ENCODE peak calls at places on chromosomes 1 and 21, in four cellular contexts. One of them, this sample, is unnamed.

GRCh38 chr21:35048706-35049617 is at the start of gene RUNX1:
- DNase-seq in body of pancreas: peak; percentile 17
- DNase-seq in fibroblast of lung: peak; percentile 79
- DNase-seq in Peyer's patch: peak; percentile 78
- DNase-seq in this sample: peak; percentile 63

GRCh38 chr21:35095859-35096291 is 46.8 kb upstream of the RUNX1 start:
- DNase-seq in body of pancreas: no peak
- DNase-seq in fibroblast of lung: peak; percentile 77
- DNase-seq in Peyer's patch: no peak
- DNase-seq in this sample: no peak

GRCh38 chr1:115980998-115981993 is 5.0 kb downstream of the SLC22A15 start:
- DNase-seq in body of pancreas: peak; percentile 37
- DNase-seq in fibroblast of lung: peak; percentile 53
- DNase-seq in Peyer's patch: no peak
- DNase-seq in this sample: peak; percentile 27

GRCh38 chr1:201422436-201423030 is 1.0 kb upstream of the TNNI1 start:
- DNase-seq in body of pancreas: no peak
- DNase-seq in fibroblast of lung: no peak
- DNase-seq in Peyer's patch: no peak
- DNase-seq in this sample: no peak

GRCh38 chr1:30588311-30589073 is 134.9 kb downstream of the MATN1 start:
- DNase-seq in body of pancreas: no peak
- DNase-seq in fibroblast of lung: no peak
- DNase-seq in Peyer's patch: no peak
- DNase-seq in this sample: no peak

GRCh38 chr21:17513214-17514123 is 626 bp downstream of the CXADR start:
- DNase-seq in body of pancreas: peak; percentile 66
- DNase-seq in fibroblast of lung: peak; percentile 29
- DNase-seq in Peyer's patch: no peak
- DNase-seq in this sample: peak; percentile 13

GRCh38 chr21:38269567-38269917 is 12.8 kb downstream of the KCNJ15 start:
- DNase-seq in body of pancreas: no peak
- DNase-seq in fibroblast of lung: no peak
- DNase-seq in Peyer's patch: no peak
- DNase-seq in this sample: no peak

GRCh38 chr1:55381491-55381890 is 166.3 kb upstream of the USP24 start:
- DNase-seq in body of pancreas: no peak
- DNase-seq in fibroblast of lung: no peak
- DNase-seq in Peyer's patch: no peak
- DNase-seq in this sample: no peak

GRCh38 chr1:184156521-184157395 is 105.2 kb downstream of the TSEN15 start:
- DNase-seq in body of pancreas: peak; percentile 18
- DNase-seq in fibroblast of lung: no peak
- DNase-seq in Peyer's patch: no peak
- DNase-seq in this sample: no peak

GRCh38 chr1:150257624-150258274 is at the start of gene CA14:
- DNase-seq in body of pancreas: no peak
- DNase-seq in fibroblast of lung: no peak
- DNase-seq in Peyer's patch: no peak
- DNase-seq in this sample: no peak

GRCh38 chr1:54815086-54815876 is 14.2 kb upstream of the TTC22 start:
- DNase-seq in body of pancreas: no peak
- DNase-seq in fibroblast of lung: no peak
- DNase-seq in Peyer's patch: peak; percentile 13
- DNase-seq in this sample: no peak

GRCh38 chr21:39556176-39556575 is 56.6 kb upstream of the B3GALT5 start:
- DNase-seq in body of pancreas: no peak
- DNase-seq in fibroblast of lung: no peak
- DNase-seq in Peyer's patch: no peak
- DNase-seq in this sample: no peak

GRCh38 chr1:63943393-63943792 is 169.6 kb downstream of the ROR1 start:
- DNase-seq in body of pancreas: no peak
- DNase-seq in fibroblast of lung: no peak
- DNase-seq in Peyer's patch: no peak
- DNase-seq in this sample: no peak

GRCh38 chr1:206631085-206631509 is 4.2 kb upstream of the DYRK3 start:
- DNase-seq in body of pancreas: peak; percentile 76
- DNase-seq in fibroblast of lung: peak; percentile 96
- DNase-seq in Peyer's patch: peak; percentile 40
- DNase-seq in this sample: peak; percentile 11

GRCh38 chr1:93350322-93350721 is 4.6 kb downstream of the DR1 start:
- DNase-seq in body of pancreas: no peak
- DNase-seq in fibroblast of lung: no peak
- DNase-seq in Peyer's patch: no peak
- DNase-seq in this sample: no peak

GRCh38 chr1:179709841-179710329 is 33.2 kb upstream of the FAM163A start:
- DNase-seq in body of pancreas: peak; percentile 24
- DNase-seq in fibroblast of lung: peak; percentile 32
- DNase-seq in Peyer's patch: no peak
- DNase-seq in this sample: no peak

GRCh38 chr1:63874278-63874880 is 100.6 kb downstream of the ROR1 start:
- DNase-seq in body of pancreas: no peak
- DNase-seq in fibroblast of lung: no peak
- DNase-seq in Peyer's patch: no peak
- DNase-seq in this sample: no peak

GRCh38 chr1:77889671-77890070 is 1.2 kb downstream of the NEXN start:
- DNase-seq in body of pancreas: peak; percentile 56
- DNase-seq in fibroblast of lung: peak; percentile 83
- DNase-seq in Peyer's patch: no peak
- DNase-seq in this sample: no peak
- H3K27ac ChIP-seq in body of pancreas: peak overlapping the region; percentile 90
- H3K27ac ChIP-seq in fibroblast of lung: peak overlapping the region; percentile 96
- H3K27ac ChIP-seq in Peyer's patch: peak overlapping the region; percentile 92
- H3K27ac ChIP-seq in this sample: no peak overlapping the region

GRCh38 chr1:226371049-226371694 is 36.7 kb downstream of the PARP1 start:
- DNase-seq in body of pancreas: no peak
- DNase-seq in fibroblast of lung: no peak
- DNase-seq in Peyer's patch: peak; percentile 30
- DNase-seq in this sample: no peak

GRCh38 chr1:226371866-226372490 is 35.9 kb downstream of the PARP1 start:
- DNase-seq in body of pancreas: no peak
- DNase-seq in fibroblast of lung: no peak
- DNase-seq in Peyer's patch: no peak
- DNase-seq in this sample: no peak

GRCh38 chr1:226372885-226373284 is 35.0 kb downstream of the PARP1 start:
- DNase-seq in body of pancreas: no peak
- DNase-seq in fibroblast of lung: no peak
- DNase-seq in Peyer's patch: no peak
- DNase-seq in this sample: no peak

GRCh38 chr1:226376300-226376699 is 31.6 kb downstream of the PARP1 start:
- DNase-seq in body of pancreas: no peak
- DNase-seq in fibroblast of lung: no peak
- DNase-seq in Peyer's patch: no peak
- DNase-seq in this sample: no peak

GRCh38 chr1:226373376-226373775 is 34.5 kb downstream of the PARP1 start:
- DNase-seq in body of pancreas: no peak
- DNase-seq in fibroblast of lung: no peak
- DNase-seq in Peyer's patch: no peak
- DNase-seq in this sample: no peak
- H3K4me1 ChIP-seq in body of pancreas: no peaks in the 10 kb centered on the region
- H3K4me1 ChIP-seq in fibroblast of lung: no peaks in the 10 kb centered on the region
- H3K4me1 ChIP-seq in Peyer's patch: no peaks in the 10 kb centered on the region
- H3K4me1 ChIP-seq in this sample: no peaks in the 10 kb centered on the region

DNA sequence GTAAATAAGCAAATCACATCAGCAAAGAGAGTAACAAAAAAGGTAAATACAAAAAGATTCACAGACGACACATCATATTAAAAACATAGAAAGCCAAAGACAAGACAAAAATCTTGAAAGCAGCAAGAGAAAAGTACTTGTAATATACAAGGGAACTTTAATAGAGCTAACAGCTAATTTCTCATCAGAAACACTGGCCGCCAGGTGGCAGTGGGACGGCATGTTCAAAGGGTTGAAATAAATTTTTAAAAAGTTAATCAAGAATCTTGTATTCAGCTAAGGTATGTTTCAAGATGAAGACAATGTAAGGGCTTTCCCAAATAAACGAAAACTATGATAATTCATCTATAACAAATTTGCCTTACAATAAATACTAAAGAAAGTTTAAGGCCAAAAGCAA is 358.1 kb downstream of the LRRIQ3 start:
- DNase-seq in body of pancreas: no peak
- DNase-seq in fibroblast of lung: no peak
- DNase-seq in Peyer's patch: no peak
- DNase-seq in this sample: no peak
- TF ChIP-seq CTCF in body of pancreas: no peak
- TF ChIP-seq CTCF in fibroblast of lung: no peak
- TF ChIP-seq CTCF in Peyer's patch: no peak
- TF ChIP-seq CTCF in this sample: no peak

GRCh38 chr1:8431779-8432178 is 113.9 kb downstream of the SLC45A1 start:
- DNase-seq in body of pancreas: no peak
- DNase-seq in fibroblast of lung: no peak
- DNase-seq in Peyer's patch: no peak
- DNase-seq in this sample: no peak
- H3K27ac ChIP-seq in body of pancreas: no peak overlapping the region
- H3K27ac ChIP-seq in fibroblast of lung: no peak overlapping the region
- H3K27ac ChIP-seq in Peyer's patch: no peak overlapping the region
- H3K27ac ChIP-seq in this sample: no peak overlapping the region

GRCh38 chr1:39178541-39179431 is 25.7 kb upstream of the MACF1 start:
- DNase-seq in body of pancreas: peak; percentile 26
- DNase-seq in fibroblast of lung: no peak
- DNase-seq in Peyer's patch: no peak
- DNase-seq in this sample: no peak
- H3K4me1 ChIP-seq in body of pancreas: peaks cover 50% of the 10 kb centered on the region
- H3K4me1 ChIP-seq in fibroblast of lung: peaks cover 26% of the 10 kb centered on the region
- H3K4me1 ChIP-seq in Peyer's patch: no peaks in the 10 kb centered on the region
- H3K4me1 ChIP-seq in this sample: peaks cover 5% of the 10 kb centered on the region

DNA sequence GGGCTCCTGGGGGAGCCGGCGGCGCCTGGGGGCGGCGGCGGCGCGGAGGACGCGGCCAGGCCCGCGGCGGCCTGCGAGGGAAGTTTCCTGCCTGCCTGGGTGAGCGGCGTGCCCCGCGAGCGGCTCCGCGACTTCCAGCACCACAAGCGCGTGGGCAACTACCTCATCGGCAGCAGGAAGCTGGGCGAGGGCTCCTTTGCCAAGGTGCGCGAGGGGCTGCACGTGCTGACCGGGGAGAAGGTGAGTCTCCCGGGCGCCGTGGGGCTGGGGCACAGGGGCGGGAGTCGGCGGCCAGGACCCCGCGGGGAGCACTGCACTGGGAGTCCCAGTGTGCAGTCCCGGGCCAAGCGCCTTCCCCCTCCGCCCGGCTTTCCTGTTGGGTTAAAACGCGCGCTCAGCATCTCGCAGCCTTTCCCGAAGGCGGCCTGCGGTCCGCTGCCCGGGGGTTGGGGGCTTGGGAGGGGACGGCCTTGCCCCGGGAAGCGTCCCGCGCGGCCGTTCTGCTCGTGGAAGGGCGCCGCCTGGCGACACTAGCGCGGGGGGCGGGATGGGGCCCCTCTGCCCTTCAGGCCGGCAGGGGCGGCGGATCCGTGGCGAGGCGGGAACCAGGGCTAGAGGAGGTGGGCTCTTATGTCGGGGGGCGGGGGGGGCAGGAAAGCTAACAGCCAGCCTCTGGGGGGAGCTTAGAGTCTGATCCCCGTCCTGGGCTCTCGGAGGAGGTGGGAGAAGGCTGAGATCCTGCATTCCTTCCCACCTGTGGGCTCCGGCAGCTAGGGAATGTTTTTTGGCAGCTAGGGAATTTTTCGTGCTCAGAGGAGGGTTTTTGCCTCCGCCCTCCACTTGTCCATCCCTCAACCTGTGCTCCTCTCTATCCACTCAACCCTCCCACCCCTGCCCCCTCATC is 1.1 kb downstream of the HUNK start:
- DNase-seq in body of pancreas: peak; percentile 78
- DNase-seq in fibroblast of lung: no peak
- DNase-seq in Peyer's patch: no peak
- DNase-seq in this sample: peak; percentile 13
- TF ChIP-seq CTCF in body of pancreas: peak; percentile 73
- TF ChIP-seq CTCF in fibroblast of lung: peak; percentile 13
- TF ChIP-seq CTCF in Peyer's patch: peak; percentile 59
- TF ChIP-seq CTCF in this sample: no peak